ENCODE peak calls at places on chromosomes 7 and 10, in four cellular contexts. A is left ventricle myocardium inferior, J is GM23248, M is Caco-2. Y is an unnamed sample.

GRCh38 chr7:154578351-154578750 is 424.6 kb downstream of the PAXIP1 start:
- DNase-seq in A (no peak), J (no peak), M (no peak), Y (no peak)

GRCh38 chr7:48089415-48089975 is 430 bp downstream of the UPP1 start:
- DNase-seq in A (no peak), J (peak; percentile 52), M (peak; percentile 85), Y (peak; percentile 90)

GRCh38 chr10:124040454-124040853 is 52.9 kb downstream of the CHST15 start:
- DNase-seq in A (no peak), J (no peak), M (no peak), Y (no peak)

GRCh38 chr7:76296743-76297740 is 5.4 kb upstream of the HSPB1 start:
- DNase-seq in A (no peak), J (peak; percentile 95), M (peak; percentile 80), Y (no peak)

GRCh38 chr7:143882020-143882610 is 19.9 kb downstream of the TCAF1 start:
- DNase-seq in A (peak; percentile 77), J (peak; percentile 53), M (no peak), Y (peak; percentile 61)

GRCh38 chr10:130805635-130806030 is 505.9 kb downstream of the TCERG1L start:
- DNase-seq in A (no peak), J (no peak), M (no peak), Y (peak; percentile 6)

GRCh38 chr10:18446205-18446604 is 205.2 kb downstream of the NSUN6 start:
- DNase-seq in A (no peak), J (no peak), M (no peak), Y (no peak)

GRCh38 chr7:108839091-108839490 is 269.4 kb downstream of the DNAJB9 start:
- DNase-seq in A (no peak), J (no peak), M (no peak), Y (no peak)

GRCh38 chr10:58967551-58968418 is 208.7 kb upstream of the PHYHIPL start:
- DNase-seq in A (peak; percentile 18), J (no peak), M (peak; percentile 92), Y (peak; percentile 56)

GRCh38 chr10:52346394-52347326 is 32.6 kb downstream of the DKK1 start:
- DNase-seq in A (no peak), J (no peak), M (no peak), Y (peak; percentile 8)

GRCh38 chr10:28652101-28652500 is 25.2 kb upstream of the BAMBI start:
- DNase-seq in A (no peak), J (no peak), M (no peak), Y (no peak)

GRCh38 chr10:47028466-47028865 is 117.2 kb downstream of the PTPN20 start:
- DNase-seq in A (no peak), J (no peak), M (peak; percentile 26), Y (no peak)

GRCh38 chr10:77970869-77971803 is 44.6 kb upstream of the DLG5 start:
- DNase-seq in A (peak; percentile 52), J (peak; percentile 95), M (no peak), Y (no peak)

GRCh38 chr10:68406111-68406814 is 814 bp downstream of the RUFY2 start:
- DNase-seq in A (peak; percentile 48), J (peak; percentile 92), M (peak; percentile 68), Y (peak; percentile 86)

GRCh38 chr7:27188666-27189559 is 3.9 kb upstream of the HOXA11 start:
- DNase-seq in A (no peak), J (no peak), M (peak; percentile 19), Y (peak; percentile 80)

GRCh38 chr10:43902842-43903241 is 254.2 kb upstream of the ZNF32 start:
- DNase-seq in A (no peak), J (no peak), M (no peak), Y (no peak)

GRCh38 chr10:113524539-113525490 is 28.0 kb upstream of the HABP2 start:
- DNase-seq in A (no peak), J (peak; percentile 75), M (no peak), Y (no peak)

GRCh38 chr10:28946479-28946878 is 269.2 kb downstream of the BAMBI start:
- DNase-seq in A (no peak), J (peak; percentile 25), M (no peak), Y (no peak)

DNA sequence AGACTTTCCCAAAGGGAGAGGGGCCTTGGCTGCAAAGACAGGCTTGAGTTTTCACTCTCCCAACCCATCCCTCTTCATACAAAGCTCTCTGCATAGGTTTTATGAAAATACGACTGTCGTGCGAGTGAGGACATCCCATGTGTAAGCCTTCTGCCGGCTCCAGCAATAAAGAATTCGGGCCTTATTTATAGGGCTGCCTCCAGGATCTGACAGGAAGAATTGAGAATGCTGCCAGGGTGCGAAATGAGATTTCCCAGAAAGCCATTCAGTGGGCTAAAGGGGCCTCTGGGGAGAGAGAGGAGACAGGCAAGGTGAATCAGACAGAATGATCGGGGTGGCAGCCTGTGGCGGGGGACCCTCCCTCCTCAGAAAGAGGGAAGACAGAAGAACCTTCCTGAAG is 410.7 kb downstream of the TYW1 start:
- DNase-seq in A (no peak), J (no peak), M (no peak), Y (no peak)
- H3K4me3 ChIP-seq in A (no peak overlapping the region), J (no peak overlapping the region), M (no peak overlapping the region), Y (no peak overlapping the region)

DNA sequence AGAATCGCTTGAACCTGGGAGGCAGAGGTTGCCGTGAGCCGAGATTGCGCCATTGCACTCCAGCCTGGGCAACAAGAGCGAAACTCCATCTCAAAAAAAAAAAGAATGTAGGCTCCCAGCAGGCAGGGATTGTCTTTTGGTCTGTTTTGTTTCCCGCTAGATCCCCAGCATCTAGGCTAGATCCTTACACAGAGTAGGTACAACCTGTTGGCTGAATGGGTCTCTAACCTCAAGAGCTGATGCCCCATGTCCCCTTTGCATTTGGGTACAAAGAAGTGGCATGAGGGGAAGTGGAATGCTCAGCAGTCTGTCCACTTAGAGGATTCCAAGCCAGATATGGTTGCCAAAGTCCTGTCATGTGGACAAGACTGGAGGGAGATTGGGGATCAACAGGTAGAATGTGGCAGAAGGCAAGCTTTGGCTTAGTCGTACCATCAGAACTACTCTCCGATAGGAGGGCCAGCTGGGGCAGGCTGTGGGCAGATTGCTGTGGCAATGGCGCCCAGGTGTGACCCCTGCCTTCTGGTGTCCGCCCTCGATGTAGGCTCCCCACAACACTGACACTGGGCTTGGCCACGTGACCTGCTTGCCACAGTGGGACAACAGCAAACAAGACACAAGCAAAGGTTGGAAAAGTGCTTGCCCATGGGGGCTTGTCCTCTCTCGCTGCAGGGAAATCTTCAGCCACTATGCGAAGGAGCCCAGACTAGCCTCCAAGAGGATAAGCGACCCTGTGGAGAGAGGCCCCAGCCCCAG is 21.4 kb downstream of the LEP start:
- DNase-seq in A (no peak), J (no peak), M (no peak), Y (no peak)
- H3K27me3 ChIP-seq in A (peaks cover 61% of the 10 kb centered on the region), J (no peaks in the 10 kb centered on the region), M (no peaks in the 10 kb centered on the region), Y (no peaks in the 10 kb centered on the region)

GRCh38 chr10:48300556-48300955 is 5.9 kb upstream of the MAPK8 start:
- DNase-seq in A (no peak), J (no peak), M (no peak), Y (no peak)
- H3K4me3 ChIP-seq in A (no peak overlapping the region), J (no peak overlapping the region), M (no peak overlapping the region), Y (no peak overlapping the region)

GRCh38 chr10:122186822-122187810 is 84.0 kb upstream of the BTBD16 start:
- DNase-seq in A (no peak), J (no peak), M (no peak), Y (no peak)

GRCh38 chr10:122181901-122182799 is 88.9 kb upstream of the BTBD16 start:
- DNase-seq in A (no peak), J (peak; percentile 60), M (no peak), Y (peak; percentile 65)

GRCh38 chr10:122189185-122189584 is 81.9 kb upstream of the BTBD16 start:
- DNase-seq in A (no peak), J (no peak), M (no peak), Y (no peak)

GRCh38 chr10:122188706-122189105 is 82.4 kb upstream of the BTBD16 start:
- DNase-seq in A (no peak), J (no peak), M (no peak), Y (no peak)

GRCh38 chr10:122185643-122186042 is 85.5 kb upstream of the BTBD16 start:
- DNase-seq in A (no peak), J (no peak), M (no peak), Y (no peak)
- H3K27me3 ChIP-seq in A (no peaks in the 10 kb centered on the region), J (no peaks in the 10 kb centered on the region), M (no peaks in the 10 kb centered on the region), Y (no peaks in the 10 kb centered on the region)

GRCh38 chr7:114414151-114415053 is at the start of gene FOXP2:
- DNase-seq in A (no peak), J (peak; percentile 30), M (no peak), Y (no peak)
- H3K4me3 ChIP-seq in A (peak within 1 kb of the TSS; percentile 51), J (peak within 1 kb of the TSS; percentile 72), M (no peak within 1 kb of the TSS), Y (no peak within 1 kb of the TSS)

GRCh38 chr7:21547511-21547910 is 4.7 kb downstream of the DNAH11 start:
- DNase-seq in A (no peak), J (no peak), M (no peak), Y (no peak)
- H3K27me3 ChIP-seq in A (peaks cover 59% of the 10 kb centered on the region), J (peaks cover 42% of the 10 kb centered on the region), M (no peaks in the 10 kb centered on the region), Y (peaks cover 20% of the 10 kb centered on the region)

GRCh38 chr10:99538287-99538917 is 5.7 kb downstream of the NKX2-3 start:
- DNase-seq in A (no peak), J (no peak), M (no peak), Y (peak; percentile 59)

GRCh38 chr10:99540339-99540672 is 7.6 kb downstream of the NKX2-3 start:
- DNase-seq in A (no peak), J (no peak), M (no peak), Y (peak; percentile 72)

GRCh38 chr10:99539820-99540219 is 7.1 kb downstream of the NKX2-3 start:
- DNase-seq in A (no peak), J (no peak), M (no peak), Y (no peak)

GRCh38 chr10:99539120-99539519 is 6.4 kb downstream of the NKX2-3 start:
- DNase-seq in A (no peak), J (no peak), M (no peak), Y (peak; percentile 26)

GRCh38 chr10:99540673-99541531 is 8.2 kb downstream of the NKX2-3 start:
- DNase-seq in A (no peak), J (no peak), M (peak; percentile 87), Y (peak; percentile 90)
- H3K4me3 ChIP-seq in A (peak overlapping the region; percentile 41), J (no peak overlapping the region), M (peak overlapping the region; percentile 34), Y (no peak overlapping the region)

GRCh38 chr7:155807013-155807804 is 5.1 kb downstream of the SHH start:
- DNase-seq in A (no peak), J (no peak), M (no peak), Y (peak; percentile 89)

GRCh38 chr7:155806096-155806871 is 6.0 kb downstream of the SHH start:
- DNase-seq in A (no peak), J (peak; percentile 35), M (no peak), Y (peak; percentile 74)

GRCh38 chr7:155804431-155804831 is 7.8 kb downstream of the SHH start:
- DNase-seq in A (no peak), J (no peak), M (no peak), Y (peak; percentile 87)

GRCh38 chr7:155804897-155805825 is 7.1 kb downstream of the SHH start:
- DNase-seq in A (peak; percentile 44), J (peak; percentile 84), M (no peak), Y (peak; percentile 98)

GRCh38 chr7:155805826-155806095 is 6.5 kb downstream of the SHH start:
- DNase-seq in A (no peak), J (no peak), M (no peak), Y (no peak)
- H3K27me3 ChIP-seq in A (peaks cover 100% of the 10 kb centered on the region), J (peaks cover 72% of the 10 kb centered on the region), M (peaks cover 1% of the 10 kb centered on the region), Y (peaks cover 88% of the 10 kb centered on the region)